ENCODE peak calls at places on chromosomes 16 and 17, in seven cellular contexts. R is adrenal gland, Z is prostate gland, F is fibroblast of lung, K is neuronal stem cell, C is adipocyte, V is heart right ventricle. L is an unnamed sample.
A peak's percentile ranks its signal among the peaks of the same experiment; 100 is the strongest.

GRCh38 chr16:53991181-53992056 is 287.5 kb downstream of the FTO start:
- DNase-seq in R (no peak), Z (peak; percentile 51), F (peak; percentile 84), K (no peak), C (peak; percentile 35), V (no peak), L (peak; percentile 80)

GRCh38 chr17:55496094-55496881 is 15.0 kb downstream of the SMIM36 start:
- DNase-seq in R (no peak), Z (no peak), F (peak; percentile 84), K (no peak), C (peak; percentile 48), V (no peak), L (peak; percentile 49)

GRCh38 chr16:89711601-89712475 is 8.9 kb downstream of the VPS9D1 start:
- DNase-seq in R (peak; percentile 31), Z (peak; percentile 28), F (peak; percentile 71), K (no peak), C (peak; percentile 49), V (peak; percentile 50), L (no peak)

GRCh38 chr17:4043862-4044261 is 79.6 kb upstream of the ATP2A3 start:
- DNase-seq in R (no peak), Z (no peak), F (no peak), K (no peak), C (no peak), V (peak; percentile 25), L (no peak)

GRCh38 chr16:18983565-18984424 is at the start of gene TMC7:
- DNase-seq in R (peak; percentile 69), Z (peak; percentile 80), F (peak; percentile 80), K (peak; percentile 88), C (peak; percentile 95), V (peak; percentile 83), L (peak; percentile 69)

GRCh38 chr17:75459590-75460267 is 3.3 kb downstream of the TMEM94 start:
- DNase-seq in R (no peak), Z (no peak), F (no peak), K (no peak), C (no peak), V (no peak), L (no peak)

GRCh38 chr16:31700200-31700529 is 172.5 kb downstream of the AHSP start:
- DNase-seq in R (no peak), Z (no peak), F (no peak), K (no peak), C (no peak), V (no peak), L (no peak)

GRCh38 chr17:1206016-1206787 is 26.4 kb upstream of the ABR start:
- DNase-seq in R (no peak), Z (no peak), F (no peak), K (no peak), C (no peak), V (no peak), L (no peak)

GRCh38 chr17:41212524-41213169 is 13.8 kb upstream of the KRTAP9-2 start:
- DNase-seq in R (no peak), Z (no peak), F (no peak), K (no peak), C (no peak), V (no peak), L (no peak)

GRCh38 chr17:39144414-39144813 is 7.0 kb downstream of the PLXDC1 start:
- DNase-seq in R (no peak), Z (peak; percentile 83), F (peak; percentile 83), K (no peak), C (no peak), V (peak; percentile 81), L (peak; percentile 91)

GRCh38 chr16:10949424-10949970 is 5.1 kb downstream of the CLEC16A start:
- DNase-seq in R (no peak), Z (no peak), F (no peak), K (no peak), C (no peak), V (no peak), L (peak; percentile 14)

GRCh38 chr16:87076950-87077749 is 240.0 kb downstream of the C16orf95 start:
- DNase-seq in R (no peak), Z (no peak), F (peak; percentile 59), K (no peak), C (peak; percentile 33), V (peak; percentile 40), L (peak; percentile 25)

GRCh38 chr17:16255481-16255901 is 38.5 kb downstream of the PIGL start:
- DNase-seq in R (peak; percentile 30), Z (peak; percentile 23), F (peak; percentile 82), K (peak; percentile 15), C (peak; percentile 56), V (peak; percentile 48), L (peak; percentile 46)

GRCh38 chr17:29546834-29547233 is 20.0 kb downstream of the ABHD15 start:
- DNase-seq in R (no peak), Z (no peak), F (no peak), K (no peak), C (peak; percentile 52), V (no peak), L (no peak)

GRCh38 chr16:13316008-13316407 is 414.6 kb downstream of the SHISA9 start:
- DNase-seq in R (no peak), Z (no peak), F (no peak), K (no peak), C (no peak), V (no peak), L (peak; percentile 61)

GRCh38 chr17:58416937-58417299 is 416 bp downstream of the RNF43 start:
- DNase-seq in R (no peak), Z (no peak), F (no peak), K (no peak), C (no peak), V (no peak), L (no peak)

GRCh38 chr16:56903866-56904265 is 28.1 kb upstream of the HERPUD1 start:
- DNase-seq in R (no peak), Z (no peak), F (no peak), K (no peak), C (no peak), V (no peak), L (no peak)

GRCh38 chr17:75130632-75131277 is 787 bp downstream of the NT5C start:
- DNase-seq in R (peak; percentile 33), Z (peak; percentile 39), F (peak; percentile 60), K (no peak), C (peak; percentile 72), V (no peak), L (peak; percentile 39)

GRCh38 chr16:84842516-84843148 is 22.8 kb downstream of the CRISPLD2 start:
- DNase-seq in R (no peak), Z (no peak), F (no peak), K (no peak), C (no peak), V (peak; percentile 55), L (no peak)

GRCh38 chr17:50871898-50872297 is 5.7 kb upstream of the TOB1 start:
- DNase-seq in R (no peak), Z (no peak), F (no peak), K (no peak), C (no peak), V (no peak), L (no peak)
- H3K4me3 ChIP-seq in R (no peak overlapping the region), Z (no peak overlapping the region), F (no peak overlapping the region), K (no peak overlapping the region), C (no peak overlapping the region), V (no peak overlapping the region), L (no peak overlapping the region)

DNA sequence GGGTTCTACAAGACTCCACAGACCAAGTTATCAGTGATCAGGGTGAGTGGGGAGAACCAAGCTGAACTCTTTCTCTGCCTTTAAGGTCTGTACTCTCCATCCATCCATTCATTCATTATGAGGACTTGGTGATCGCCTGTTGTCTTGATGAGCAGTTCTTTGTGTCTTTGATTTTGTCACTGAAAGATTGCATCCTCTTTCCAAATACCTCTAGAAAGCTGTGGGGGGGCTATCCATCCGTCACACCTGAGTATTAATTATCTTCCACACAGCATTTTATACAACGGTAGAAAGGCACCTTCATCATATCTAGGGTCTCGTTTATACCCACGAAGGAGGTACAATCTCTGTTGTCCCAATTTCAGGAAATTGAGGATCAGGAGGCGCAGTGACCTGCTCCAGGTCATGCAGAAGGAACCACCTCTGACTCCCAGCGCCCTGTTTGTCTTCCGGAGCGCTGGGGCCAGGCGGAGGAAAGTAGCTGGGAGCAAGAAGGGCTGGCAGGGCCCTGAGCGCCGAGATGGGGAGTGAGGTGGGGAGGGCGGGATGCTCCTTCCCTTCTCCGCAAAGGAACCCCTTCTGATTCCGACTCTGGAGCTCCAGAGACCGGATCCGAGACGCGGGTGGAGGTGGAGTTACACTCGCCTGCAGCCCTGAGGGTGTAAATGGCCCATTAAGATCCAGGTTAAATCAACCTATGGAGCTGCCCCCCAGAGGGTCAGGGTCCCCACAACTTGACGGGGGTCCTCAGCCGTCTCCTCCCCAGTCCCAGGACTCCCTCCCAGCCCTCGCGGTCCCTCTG is 605 bp upstream of the ABAT start:
- DNase-seq in R (no peak), Z (no peak), F (no peak), K (no peak), C (no peak), V (no peak), L (no peak)
- H3K4me3 ChIP-seq in R (peak overlapping the region; percentile 28), Z (peak overlapping the region; percentile 63), F (peak overlapping the region; percentile 44), K (peak overlapping the region; percentile 83), C (peak overlapping the region; percentile 82), V (peak overlapping the region; percentile 76), L (peak overlapping the region; percentile 67)

DNA sequence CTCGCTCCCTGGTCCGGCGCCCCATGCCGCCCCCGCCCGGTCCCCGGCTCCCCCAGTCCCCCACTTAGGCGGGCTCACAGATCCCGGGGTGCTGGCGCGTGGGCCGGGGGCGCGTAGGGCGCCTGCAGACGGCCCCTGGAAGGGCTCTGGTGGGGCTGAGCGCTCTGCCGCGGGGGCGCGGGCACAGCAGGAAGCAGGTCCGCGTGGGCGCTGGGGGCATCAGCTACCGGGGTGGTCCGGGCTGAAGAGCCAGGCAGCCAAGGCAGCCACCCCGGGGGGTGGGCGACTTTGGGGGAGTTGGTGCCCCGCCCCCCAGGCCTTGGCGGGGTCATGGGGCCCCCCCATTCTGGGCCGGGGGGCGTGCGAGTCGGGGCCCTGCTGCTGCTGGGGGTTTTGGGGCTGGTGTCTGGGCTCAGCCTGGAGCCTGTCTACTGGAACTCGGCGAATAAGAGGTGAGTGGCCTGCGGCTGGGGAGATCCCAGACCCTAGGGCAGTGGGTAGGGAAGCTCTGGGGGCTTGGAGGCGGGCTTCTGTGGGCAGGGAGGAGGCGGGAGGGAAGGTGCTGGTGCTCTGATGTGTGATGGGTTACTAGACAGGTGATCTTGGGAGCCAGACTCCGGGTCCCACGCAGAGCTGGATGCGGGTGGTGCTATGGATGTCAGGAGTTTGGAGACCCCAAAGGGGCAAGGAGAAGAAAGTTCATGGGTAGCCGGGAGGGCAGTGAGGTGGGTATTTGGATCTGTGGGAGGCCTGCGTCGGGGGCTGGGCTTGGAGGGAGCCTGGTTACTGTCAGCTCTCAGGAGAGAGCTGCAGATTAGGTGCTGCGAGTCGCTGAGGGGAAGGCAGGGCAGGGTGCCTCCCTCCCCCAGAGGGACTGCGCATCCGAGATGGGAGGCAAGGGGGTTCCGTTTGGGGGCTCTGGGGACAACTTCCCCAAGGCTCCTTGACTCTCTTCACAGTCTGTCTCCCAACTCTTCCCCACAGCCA is 560 bp downstream of the EFNB3 start:
- DNase-seq in R (no peak), Z (no peak), F (no peak), K (no peak), C (peak; percentile 22), V (no peak), L (no peak)
- H3K4me3 ChIP-seq in R (no peak overlapping the region), Z (peak overlapping the region; percentile 28), F (no peak overlapping the region), K (peak overlapping the region; percentile 85), C (no peak overlapping the region), V (peak overlapping the region; percentile 57), L (peak overlapping the region; percentile 47)

GRCh38 chr17:49836111-49837030 is 11.5 kb downstream of the TAC4 start:
- DNase-seq in R (no peak), Z (peak; percentile 36), F (peak; percentile 14), K (no peak), C (no peak), V (no peak), L (peak; percentile 84)
- H3K4me3 ChIP-seq in R (no peak overlapping the region), Z (no peak overlapping the region), F (no peak overlapping the region), K (no peak overlapping the region), C (no peak overlapping the region), V (no peak overlapping the region), L (no peak overlapping the region)

GRCh38 chr16:88634141-88634993 is 4.0 kb upstream of the IL17C start:
- DNase-seq in R (no peak), Z (no peak), F (peak; percentile 50), K (peak; percentile 46), C (peak; percentile 69), V (peak; percentile 57), L (no peak)
- H3K4me3 ChIP-seq in R (no peak overlapping the region), Z (peak overlapping the region; percentile 2), F (peak overlapping the region; percentile 23), K (peak overlapping the region; percentile 79), C (peak overlapping the region; percentile 72), V (peak overlapping the region; percentile 56), L (peak overlapping the region; percentile 28)